ENCODE peak calls at places on chromosomes 13 and 19, in ten cellular contexts. K is AG04450, A is tibial artery, Y is breast epithelium, C is upper lobe of right lung, I is body of pancreas, X is Peyer's patch, L is lower lobe of right lung, P is psoas muscle, O is mammary epithelial cell. R is an unnamed sample.

GRCh38 chr13:99980201-99981114 is 1.1 kb upstream of the ZIC2 start:
- DNase-seq in K (no peak), A (peak; percentile 41), Y (peak; percentile 38), C (peak; percentile 74), I (peak; percentile 65), X (peak; percentile 70), L (no peak), P (peak; percentile 77), O (peak; percentile 76), R (peak; percentile 30)

GRCh38 chr13:112532837-112533745 is 54.9 kb downstream of the TUBGCP3 start:
- DNase-seq in K (no peak), A (no peak), Y (no peak), C (no peak), I (no peak), X (no peak), L (no peak), P (no peak), O (no peak), R (no peak)

GRCh38 chr13:25453966-25454365 is 82.2 kb downstream of the ATP8A2 start:
- DNase-seq in K (no peak), A (no peak), Y (no peak), C (no peak), I (no peak), X (no peak), L (no peak), P (no peak), O (no peak), R (no peak)

GRCh38 chr13:21218351-21219043 is 42.0 kb downstream of the MRPL57 start:
- DNase-seq in K (no peak), A (no peak), Y (no peak), C (no peak), I (no peak), X (no peak), L (no peak), P (no peak), O (no peak), R (no peak)

GRCh38 chr19:49889687-49890348 is 6.9 kb downstream of the IL4I1 start:
- DNase-seq in K (no peak), A (peak; percentile 69), Y (peak; percentile 55), C (peak; percentile 89), I (peak; percentile 63), X (peak; percentile 87), L (peak; percentile 86), P (peak; percentile 91), O (peak; percentile 51), R (peak; percentile 64)

GRCh38 chr13:102799544-102800144 is 725 bp downstream of the BIVM start:
- DNase-seq in K (no peak), A (no peak), Y (no peak), C (peak; percentile 75), I (peak; percentile 28), X (no peak), L (peak; percentile 52), P (no peak), O (peak; percentile 41), R (no peak)

GRCh38 chr13:51714663-51715168 is 89.2 kb downstream of the DHRS12 start:
- DNase-seq in K (peak; percentile 44), A (no peak), Y (no peak), C (no peak), I (no peak), X (no peak), L (no peak), P (no peak), O (peak; percentile 88), R (no peak)

GRCh38 chr19:37991841-37992248 is 84.8 kb downstream of the SIPA1L3 start:
- DNase-seq in K (no peak), A (no peak), Y (no peak), C (peak; percentile 59), I (no peak), X (no peak), L (peak; percentile 61), P (no peak), O (peak; percentile 57), R (no peak)

GRCh38 chr13:38519229-38519910 is 167.5 kb upstream of the FREM2 start:
- DNase-seq in K (no peak), A (no peak), Y (no peak), C (no peak), I (no peak), X (no peak), L (no peak), P (no peak), O (no peak), R (no peak)

GRCh38 chr19:13588953-13589833 is 82.9 kb upstream of the CACNA1A start:
- DNase-seq in K (peak; percentile 24), A (peak; percentile 52), Y (peak; percentile 41), C (peak; percentile 86), I (peak; percentile 62), X (peak; percentile 85), L (peak; percentile 80), P (peak; percentile 77), O (peak; percentile 40), R (peak; percentile 55)

GRCh38 chr19:19459707-19460251 is 54.3 kb downstream of the GATAD2A start:
- DNase-seq in K (no peak), A (peak; percentile 61), Y (no peak), C (no peak), I (peak; percentile 27), X (peak; percentile 91), L (peak; percentile 65), P (no peak), O (no peak), R (peak; percentile 68)

GRCh38 chr19:6718111-6718740 is 2.2 kb downstream of the C3 start:
- DNase-seq in K (no peak), A (no peak), Y (no peak), C (no peak), I (no peak), X (no peak), L (no peak), P (no peak), O (no peak), R (no peak)

GRCh38 chr13:97318532-97318931 is 96.4 kb downstream of the MBNL2 start:
- DNase-seq in K (no peak), A (no peak), Y (no peak), C (no peak), I (no peak), X (no peak), L (no peak), P (no peak), O (no peak), R (no peak)
- H3K27ac ChIP-seq in K (peak overlapping the region; percentile 60), A (no peak overlapping the region), Y (no peak overlapping the region), C (peak overlapping the region; percentile 7), I (peak overlapping the region; percentile 11), X (no peak overlapping the region), L (peak overlapping the region; percentile 32), P (peak overlapping the region; percentile 81), O (no peak overlapping the region), R (no peak overlapping the region)

DNA sequence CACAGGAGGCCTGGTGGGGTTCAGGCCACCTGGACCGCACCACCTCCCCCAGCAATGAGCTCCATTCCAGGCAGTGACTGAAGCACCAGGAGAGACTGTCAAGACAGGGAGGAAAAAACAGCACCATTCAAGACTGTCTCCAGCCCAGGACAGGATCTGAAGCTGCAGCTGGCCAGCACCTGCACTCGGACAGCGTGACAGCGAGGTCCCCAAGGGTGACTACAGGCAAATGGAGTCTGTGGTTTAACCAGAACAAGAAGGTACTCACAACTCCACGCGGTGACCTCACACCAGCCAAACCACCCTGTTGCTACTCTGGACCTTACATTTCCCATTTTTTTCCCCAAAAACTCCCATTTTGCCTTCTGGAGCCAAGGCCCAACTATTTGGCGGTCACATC is 9.8 kb downstream of the MED26 start:
- DNase-seq in K (no peak), A (no peak), Y (no peak), C (no peak), I (no peak), X (no peak), L (no peak), P (peak; percentile 17), O (no peak), R (no peak)
- H3K27ac ChIP-seq in K (no peak overlapping the region), A (no peak overlapping the region), Y (no peak overlapping the region), C (no peak overlapping the region), I (no peak overlapping the region), X (no peak overlapping the region), L (no peak overlapping the region), P (no peak overlapping the region), O (no peak overlapping the region), R (no peak overlapping the region)

DNA sequence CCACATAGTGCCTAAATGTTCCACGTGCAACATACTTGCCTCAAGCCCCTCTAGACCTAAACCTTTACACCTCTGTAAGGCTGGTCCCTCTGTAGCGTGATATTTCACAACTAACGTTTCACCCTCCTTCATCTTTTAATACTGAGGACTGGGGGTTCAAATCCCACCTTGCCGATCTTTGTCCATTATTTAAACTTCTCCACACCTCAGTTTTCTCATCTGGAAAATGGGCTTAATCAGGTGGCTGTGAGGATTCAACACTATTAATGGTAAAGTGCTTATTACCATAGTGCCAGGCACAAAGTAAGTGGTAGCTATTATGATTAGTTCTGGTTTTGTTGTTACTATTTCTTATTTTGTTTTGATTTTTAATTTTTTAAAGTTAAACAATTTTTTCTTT is 7.5 kb upstream of the ADAMTS10 start:
- DNase-seq in K (no peak), A (no peak), Y (no peak), C (no peak), I (no peak), X (no peak), L (no peak), P (no peak), O (no peak), R (no peak)
- H3K27ac ChIP-seq in K (no peak overlapping the region), A (no peak overlapping the region), Y (no peak overlapping the region), C (no peak overlapping the region), I (no peak overlapping the region), X (no peak overlapping the region), L (no peak overlapping the region), P (no peak overlapping the region), O (no peak overlapping the region), R (no peak overlapping the region)

GRCh38 chr19:1275976-1276619 is 768 bp downstream of the FAM174C start:
- DNase-seq in K (no peak), A (no peak), Y (no peak), C (no peak), I (peak; percentile 53), X (no peak), L (no peak), P (no peak), O (no peak), R (no peak)

GRCh38 chr19:1275260-1275975 is at the start of gene FAM174C:
- DNase-seq in K (peak; percentile 90), A (peak; percentile 93), Y (peak; percentile 94), C (peak; percentile 98), I (peak; percentile 95), X (peak; percentile 98), L (peak; percentile 97), P (peak; percentile 97), O (peak; percentile 96), R (peak; percentile 96)

GRCh38 chr19:1278074-1278473 is 2.7 kb downstream of the FAM174C start:
- DNase-seq in K (no peak), A (no peak), Y (no peak), C (no peak), I (no peak), X (no peak), L (no peak), P (no peak), O (no peak), R (no peak)

GRCh38 chr19:1276620-1277007 is 1.3 kb downstream of the FAM174C start:
- DNase-seq in K (no peak), A (no peak), Y (no peak), C (no peak), I (no peak), X (no peak), L (no peak), P (no peak), O (no peak), R (no peak)

DNA sequence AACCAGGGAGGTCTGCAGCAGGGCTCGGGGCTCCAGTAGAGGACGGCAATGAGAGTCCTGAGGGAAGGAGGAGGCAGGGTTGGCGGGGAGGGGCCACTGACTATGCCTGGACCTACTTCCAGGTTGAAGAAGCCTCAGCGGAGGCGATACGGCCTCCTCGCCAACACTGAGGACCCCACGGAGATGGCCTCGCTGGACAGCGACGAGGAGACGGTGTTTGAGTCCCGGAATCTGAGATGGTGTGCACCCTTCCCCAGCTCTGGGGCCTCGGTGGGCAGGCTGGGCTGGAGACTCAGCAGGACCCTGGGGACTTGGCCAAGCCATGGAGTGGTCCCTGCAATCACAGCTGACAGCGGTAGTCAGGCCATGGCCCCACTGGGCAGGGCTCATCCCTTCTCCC is 1.7 kb downstream of the FAM174C start:
- DNase-seq in K (no peak), A (no peak), Y (no peak), C (no peak), I (no peak), X (no peak), L (no peak), P (no peak), O (no peak), R (no peak)
- H3K27ac ChIP-seq in K (no peak overlapping the region), A (no peak overlapping the region), Y (no peak overlapping the region), C (no peak overlapping the region), I (no peak overlapping the region), X (peak overlapping the region; percentile 95), L (no peak overlapping the region), P (peak overlapping the region; percentile 99), O (no peak overlapping the region), R (peak overlapping the region; percentile 86)

R was measured in effector memory CD4-positive, alpha-beta T cell.